ENCODE peak calls at places on chromosomes 13 and 19, in six cellular contexts. One of them, this sample, is unnamed.
A peak's percentile ranks its signal among the peaks of the same experiment; 100 is the strongest.

GRCh38 chr13:112814905-112815585 is 125.2 kb downstream of the ATP11A start:
- DNase-seq in fibroblast of pulmonary artery: peak; percentile 26
- DNase-seq in ovary: no peak
- DNase-seq in heart right ventricle: peak; percentile 58
- DNase-seq in IMR-90: peak; percentile 44
- DNase-seq in AG09309: no peak
- DNase-seq in this sample: peak; percentile 17

GRCh38 chr19:30857966-30858490 is 485.8 kb downstream of the ZNF536 start:
- DNase-seq in AG09309: no peak
- DNase-seq in heart right ventricle: no peak
- DNase-seq in fibroblast of pulmonary artery: no peak
- DNase-seq in ovary: no peak
- DNase-seq in IMR-90: no peak
- DNase-seq in this sample: no peak

GRCh38 chr19:11375143-11375948 is 880 bp downstream of the SWSAP1 start:
- DNase-seq in heart right ventricle: peak; percentile 53
- DNase-seq in fibroblast of pulmonary artery: no peak
- DNase-seq in IMR-90: no peak
- DNase-seq in ovary: peak; percentile 74
- DNase-seq in AG09309: no peak
- DNase-seq in this sample: no peak

GRCh38 chr19:12867120-12868099 is 13.8 kb downstream of the DNASE2 start:
- DNase-seq in AG09309: no peak
- DNase-seq in IMR-90: peak; percentile 43
- DNase-seq in ovary: peak; percentile 81
- DNase-seq in fibroblast of pulmonary artery: peak; percentile 61
- DNase-seq in heart right ventricle: peak; percentile 55
- DNase-seq in this sample: peak; percentile 19

GRCh38 chr13:66689628-66690027 is 540.5 kb downstream of the PCDH9 start:
- DNase-seq in IMR-90: peak; percentile 40
- DNase-seq in AG09309: no peak
- DNase-seq in fibroblast of pulmonary artery: peak; percentile 71
- DNase-seq in heart right ventricle: no peak
- DNase-seq in ovary: no peak
- DNase-seq in this sample: peak; percentile 19

GRCh38 chr13:98133949-98134348 is 8.9 kb upstream of the FARP1 start:
- DNase-seq in ovary: no peak
- DNase-seq in IMR-90: no peak
- DNase-seq in fibroblast of pulmonary artery: no peak
- DNase-seq in heart right ventricle: no peak
- DNase-seq in AG09309: no peak
- DNase-seq in this sample: no peak

GRCh38 chr19:38685666-38686529 is 38.4 kb downstream of the ACTN4 start:
- DNase-seq in ovary: no peak
- DNase-seq in IMR-90: peak; percentile 73
- DNase-seq in heart right ventricle: no peak
- DNase-seq in fibroblast of pulmonary artery: peak; percentile 85
- DNase-seq in AG09309: no peak
- DNase-seq in this sample: peak; percentile 79

GRCh38 chr13:52686381-52686780 is 33.7 kb downstream of the SUGT1 start:
- DNase-seq in fibroblast of pulmonary artery: no peak
- DNase-seq in ovary: no peak
- DNase-seq in heart right ventricle: no peak
- DNase-seq in IMR-90: no peak
- DNase-seq in AG09309: no peak
- DNase-seq in this sample: no peak

GRCh38 chr13:38674208-38674607 is 12.7 kb upstream of the FREM2 start:
- DNase-seq in heart right ventricle: no peak
- DNase-seq in AG09309: no peak
- DNase-seq in fibroblast of pulmonary artery: no peak
- DNase-seq in ovary: no peak
- DNase-seq in IMR-90: no peak
- DNase-seq in this sample: peak; percentile 36

GRCh38 chr13:35957174-35957867 is 173.9 kb downstream of the DCLK1 start:
- DNase-seq in ovary: no peak
- DNase-seq in fibroblast of pulmonary artery: peak; percentile 42
- DNase-seq in IMR-90: peak; percentile 50
- DNase-seq in heart right ventricle: no peak
- DNase-seq in AG09309: peak; percentile 60
- DNase-seq in this sample: no peak

GRCh38 chr13:35957996-35958395 is 173.2 kb downstream of the DCLK1 start:
- DNase-seq in ovary: no peak
- DNase-seq in fibroblast of pulmonary artery: no peak
- DNase-seq in IMR-90: no peak
- DNase-seq in AG09309: no peak
- DNase-seq in heart right ventricle: no peak
- DNase-seq in this sample: no peak

GRCh38 chr13:35954207-35954560 is 177.0 kb downstream of the DCLK1 start:
- DNase-seq in AG09309: no peak
- DNase-seq in ovary: no peak
- DNase-seq in fibroblast of pulmonary artery: no peak
- DNase-seq in IMR-90: no peak
- DNase-seq in heart right ventricle: no peak
- DNase-seq in this sample: no peak

GRCh38 chr13:35956074-35956473 is 175.1 kb downstream of the DCLK1 start:
- DNase-seq in heart right ventricle: no peak
- DNase-seq in fibroblast of pulmonary artery: no peak
- DNase-seq in IMR-90: no peak
- DNase-seq in AG09309: no peak
- DNase-seq in ovary: no peak
- DNase-seq in this sample: no peak

DNA sequence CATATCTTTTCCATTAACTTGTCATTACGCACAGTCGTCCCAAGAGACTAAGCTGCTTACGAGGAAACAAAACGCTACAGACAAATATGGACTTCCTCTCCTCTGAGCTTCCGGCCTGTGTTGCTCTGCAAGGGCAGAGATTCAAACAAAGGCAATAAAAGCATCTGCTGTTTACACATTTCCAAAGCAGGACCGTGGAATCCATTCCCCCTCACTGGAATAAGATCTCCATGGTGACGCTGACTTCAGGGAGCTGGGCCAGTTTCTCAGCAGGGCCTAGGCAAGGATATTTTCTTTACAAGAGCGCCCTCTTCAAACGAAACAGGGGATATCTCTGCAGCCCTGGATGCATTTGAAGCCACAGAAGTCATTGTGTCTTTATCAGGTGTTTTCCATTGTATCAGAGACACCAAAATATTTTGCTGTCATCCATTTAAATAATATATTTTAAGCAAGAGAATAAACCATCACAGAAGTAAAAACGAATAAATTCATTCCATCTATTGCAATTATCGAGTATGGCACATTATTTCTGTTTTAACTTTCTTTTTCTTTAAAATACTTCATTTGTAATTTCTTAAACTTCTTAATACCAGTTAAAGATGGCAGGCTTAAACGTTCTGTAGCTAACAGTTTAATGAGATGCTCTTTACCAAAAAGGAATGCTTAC is 177.5 kb downstream of the DCLK1 start:
- DNase-seq in AG09309: peak; percentile 85
- DNase-seq in heart right ventricle: peak; percentile 60
- DNase-seq in IMR-90: peak; percentile 94
- DNase-seq in fibroblast of pulmonary artery: peak; percentile 96
- DNase-seq in ovary: peak; percentile 84
- DNase-seq in this sample: peak; percentile 64
- TF ChIP-seq CTCF in AG09309: peak; percentile 77
- TF ChIP-seq CTCF in heart right ventricle: peak; percentile 79
- TF ChIP-seq CTCF in IMR-90: peak; percentile 82
- TF ChIP-seq CTCF in fibroblast of pulmonary artery: peak; percentile 79
- TF ChIP-seq CTCF in ovary: peak; percentile 37
- TF ChIP-seq CTCF in this sample: peak; percentile 47

GRCh38 chr19:4547303-4548237 is 7.7 kb upstream of the LRG1 start:
- DNase-seq in fibroblast of pulmonary artery: peak; percentile 29
- DNase-seq in heart right ventricle: no peak
- DNase-seq in IMR-90: no peak
- DNase-seq in AG09309: no peak
- DNase-seq in ovary: peak; percentile 36
- DNase-seq in this sample: peak; percentile 54
- TF ChIP-seq CTCF in fibroblast of pulmonary artery: peak; percentile 43
- TF ChIP-seq CTCF in heart right ventricle: peak; percentile 20
- TF ChIP-seq CTCF in IMR-90: peak; percentile 35
- TF ChIP-seq CTCF in AG09309: peak; percentile 30
- TF ChIP-seq CTCF in ovary: no peak
- TF ChIP-seq CTCF in this sample: peak; percentile 40

DNA sequence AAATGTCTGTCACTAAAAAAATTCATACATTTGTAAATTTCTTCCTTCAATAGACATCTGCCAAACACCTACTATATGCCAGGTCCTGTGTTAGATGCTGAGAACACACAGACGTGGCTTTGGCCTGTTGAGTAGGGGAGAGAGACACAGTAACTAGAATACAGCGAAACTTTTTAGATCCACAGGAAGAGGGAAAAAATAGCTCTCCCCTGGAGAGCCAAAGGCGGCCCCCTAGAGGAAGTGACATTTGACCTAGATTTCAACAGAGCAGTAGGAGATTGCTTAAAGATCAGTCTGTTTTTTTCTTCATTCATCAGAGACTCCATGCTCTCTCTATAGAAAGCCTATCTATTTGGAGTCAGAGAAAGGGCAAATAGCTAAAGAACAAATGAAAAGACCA is 11.3 kb downstream of the LCP1 start:
- DNase-seq in fibroblast of pulmonary artery: peak; percentile 51
- DNase-seq in IMR-90: no peak
- DNase-seq in AG09309: no peak
- DNase-seq in heart right ventricle: no peak
- DNase-seq in ovary: no peak
- DNase-seq in this sample: no peak
- TF ChIP-seq CTCF in fibroblast of pulmonary artery: no peak
- TF ChIP-seq CTCF in IMR-90: no peak
- TF ChIP-seq CTCF in AG09309: no peak
- TF ChIP-seq CTCF in heart right ventricle: no peak
- TF ChIP-seq CTCF in ovary: no peak
- TF ChIP-seq CTCF in this sample: no peak

GRCh38 chr13:79770056-79770455 is 289.1 kb downstream of the NDFIP2 start:
- DNase-seq in ovary: no peak
- DNase-seq in heart right ventricle: no peak
- DNase-seq in IMR-90: no peak
- DNase-seq in fibroblast of pulmonary artery: no peak
- DNase-seq in AG09309: no peak
- DNase-seq in this sample: no peak

GRCh38 chr13:79765331-79765730 is 284.4 kb downstream of the NDFIP2 start:
- DNase-seq in fibroblast of pulmonary artery: no peak
- DNase-seq in AG09309: no peak
- DNase-seq in IMR-90: no peak
- DNase-seq in heart right ventricle: no peak
- DNase-seq in ovary: no peak
- DNase-seq in this sample: no peak

GRCh38 chr13:79771493-79771892 is 290.5 kb downstream of the NDFIP2 start:
- DNase-seq in ovary: no peak
- DNase-seq in heart right ventricle: no peak
- DNase-seq in fibroblast of pulmonary artery: no peak
- DNase-seq in AG09309: no peak
- DNase-seq in IMR-90: no peak
- DNase-seq in this sample: no peak

GRCh38 chr13:79772811-79773210 is 291.9 kb downstream of the NDFIP2 start:
- DNase-seq in heart right ventricle: no peak
- DNase-seq in IMR-90: no peak
- DNase-seq in AG09309: no peak
- DNase-seq in fibroblast of pulmonary artery: no peak
- DNase-seq in ovary: no peak
- DNase-seq in this sample: no peak

GRCh38 chr13:79767126-79767525 is 286.2 kb downstream of the NDFIP2 start:
- DNase-seq in heart right ventricle: no peak
- DNase-seq in ovary: no peak
- DNase-seq in fibroblast of pulmonary artery: no peak
- DNase-seq in AG09309: no peak
- DNase-seq in IMR-90: no peak
- DNase-seq in this sample: no peak
- TF ChIP-seq CTCF in heart right ventricle: no peak
- TF ChIP-seq CTCF in ovary: no peak
- TF ChIP-seq CTCF in fibroblast of pulmonary artery: no peak
- TF ChIP-seq CTCF in AG09309: no peak
- TF ChIP-seq CTCF in IMR-90: no peak
- TF ChIP-seq CTCF in this sample: no peak

GRCh38 chr19:52648336-52648990 is 10.3 kb upstream of the ZNF83 start:
- DNase-seq in AG09309: no peak
- DNase-seq in fibroblast of pulmonary artery: peak; percentile 50
- DNase-seq in ovary: no peak
- DNase-seq in heart right ventricle: no peak
- DNase-seq in IMR-90: peak; percentile 68
- DNase-seq in this sample: no peak

GRCh38 chr19:52653161-52653560 is 15.0 kb upstream of the ZNF83 start:
- DNase-seq in fibroblast of pulmonary artery: no peak
- DNase-seq in heart right ventricle: no peak
- DNase-seq in ovary: no peak
- DNase-seq in IMR-90: no peak
- DNase-seq in AG09309: no peak
- DNase-seq in this sample: peak; percentile 6

GRCh38 chr19:52646571-52647222 is 8.5 kb upstream of the ZNF83 start:
- DNase-seq in fibroblast of pulmonary artery: no peak
- DNase-seq in ovary: no peak
- DNase-seq in heart right ventricle: no peak
- DNase-seq in IMR-90: peak; percentile 29
- DNase-seq in AG09309: no peak
- DNase-seq in this sample: peak; percentile 8

GRCh38 chr19:52651956-52652355 is 13.8 kb upstream of the ZNF83 start:
- DNase-seq in fibroblast of pulmonary artery: no peak
- DNase-seq in ovary: no peak
- DNase-seq in heart right ventricle: no peak
- DNase-seq in AG09309: no peak
- DNase-seq in IMR-90: no peak
- DNase-seq in this sample: no peak
- TF ChIP-seq CTCF in fibroblast of pulmonary artery: no peak
- TF ChIP-seq CTCF in ovary: no peak
- TF ChIP-seq CTCF in heart right ventricle: no peak
- TF ChIP-seq CTCF in AG09309: no peak
- TF ChIP-seq CTCF in IMR-90: no peak
- TF ChIP-seq CTCF in this sample: no peak

GRCh38 chr13:30840515-30840914 is 65.6 kb upstream of the MEDAG start:
- DNase-seq in ovary: no peak
- DNase-seq in IMR-90: no peak
- DNase-seq in fibroblast of pulmonary artery: no peak
- DNase-seq in heart right ventricle: no peak
- DNase-seq in AG09309: no peak
- DNase-seq in this sample: no peak
- TF ChIP-seq CTCF in ovary: no peak
- TF ChIP-seq CTCF in IMR-90: no peak
- TF ChIP-seq CTCF in fibroblast of pulmonary artery: no peak
- TF ChIP-seq CTCF in heart right ventricle: no peak
- TF ChIP-seq CTCF in AG09309: no peak
- TF ChIP-seq CTCF in this sample: no peak

GRCh38 chr13:27020415-27020814 is 151.2 kb downstream of the USP12 start:
- DNase-seq in AG09309: no peak
- DNase-seq in ovary: no peak
- DNase-seq in fibroblast of pulmonary artery: no peak
- DNase-seq in IMR-90: no peak
- DNase-seq in heart right ventricle: no peak
- DNase-seq in this sample: no peak

GRCh38 chr13:27024781-27025492 is 146.7 kb downstream of the USP12 start:
- DNase-seq in fibroblast of pulmonary artery: no peak
- DNase-seq in IMR-90: no peak
- DNase-seq in heart right ventricle: no peak
- DNase-seq in AG09309: no peak
- DNase-seq in ovary: no peak
- DNase-seq in this sample: no peak

GRCh38 chr13:27022571-27023311 is 148.9 kb downstream of the USP12 start:
- DNase-seq in ovary: no peak
- DNase-seq in AG09309: no peak
- DNase-seq in IMR-90: peak; percentile 89
- DNase-seq in fibroblast of pulmonary artery: no peak
- DNase-seq in heart right ventricle: no peak
- DNase-seq in this sample: peak; percentile 18

GRCh38 chr13:27024062-27024461 is 147.5 kb downstream of the USP12 start:
- DNase-seq in ovary: no peak
- DNase-seq in AG09309: no peak
- DNase-seq in IMR-90: no peak
- DNase-seq in heart right ventricle: no peak
- DNase-seq in fibroblast of pulmonary artery: no peak
- DNase-seq in this sample: no peak

GRCh38 chr13:27023385-27023784 is 148.2 kb downstream of the USP12 start:
- DNase-seq in heart right ventricle: no peak
- DNase-seq in AG09309: no peak
- DNase-seq in fibroblast of pulmonary artery: no peak
- DNase-seq in ovary: no peak
- DNase-seq in IMR-90: no peak
- DNase-seq in this sample: no peak
- TF ChIP-seq CTCF in heart right ventricle: no peak
- TF ChIP-seq CTCF in AG09309: no peak
- TF ChIP-seq CTCF in fibroblast of pulmonary artery: no peak
- TF ChIP-seq CTCF in ovary: no peak
- TF ChIP-seq CTCF in IMR-90: no peak
- TF ChIP-seq CTCF in this sample: no peak

This sample was measured in MCF 10A.